ENCODE peak calls at places on chromosomes 16 and 17, in four cellular contexts. V is DND-41, Z is GM13976, T is neural progenitor cell. L is an unnamed sample.

GRCh38 chr17:1727258-1727789 is 2.8 kb downstream of the WDR81 start:
- DNase-seq in V (no peak), Z (no peak), T (no peak), L (no peak)

GRCh38 chr16:12095275-12096161 is 119.0 kb downstream of the SNX29 start:
- DNase-seq in V (peak), Z (peak), T (peak), L (peak)

GRCh38 chr17:61422116-61422799 is 22.6 kb downstream of the TBX2 start:
- DNase-seq in V (no peak), Z (no peak), T (no peak), L (no peak)

GRCh38 chr16:79970551-79971236 is 370.2 kb upstream of the MAF start:
- DNase-seq in V (no peak), Z (no peak), T (no peak), L (no peak)

GRCh38 chr17:39753514-39754160 is 15.9 kb downstream of the GRB7 start:
- DNase-seq in V (no peak), Z (peak), T (peak), L (peak)

GRCh38 chr17:50146230-50146926 is 4.1 kb downstream of the PPP1R9B start:
- DNase-seq in V (no peak), Z (no peak), T (no peak), L (no peak)

GRCh38 chr16:28524544-28525179 is 14.1 kb downstream of the NUPR1 start:
- DNase-seq in V (no peak), Z (no peak), T (no peak), L (no peak)

GRCh38 chr16:20851601-20852000 is 45.3 kb downstream of the REXO5 start:
- DNase-seq in V (no peak), Z (no peak), T (no peak), L (no peak)

GRCh38 chr16:20740007-20740883 is 1.4 kb downstream of the THUMPD1 start:
- DNase-seq in V (peak), Z (no peak), T (no peak), L (no peak)

GRCh38 chr16:28930652-28931051 is 1.1 kb upstream of the CD19 start:
- DNase-seq in V (peak), Z (no peak), T (peak), L (no peak)

GRCh38 chr16:72244853-72245252 is 72.9 kb upstream of the PMFBP1 start:
- DNase-seq in V (no peak), Z (no peak), T (no peak), L (no peak)

GRCh38 chr16:72240949-72241348 is 69.0 kb upstream of the PMFBP1 start:
- DNase-seq in V (no peak), Z (no peak), T (no peak), L (no peak)

GRCh38 chr16:72246423-72246822 is 74.5 kb upstream of the PMFBP1 start:
- DNase-seq in V (peak), Z (no peak), T (no peak), L (no peak)

GRCh38 chr16:72242757-72243156 is 70.8 kb upstream of the PMFBP1 start:
- DNase-seq in V (no peak), Z (no peak), T (no peak), L (no peak)

DNA sequence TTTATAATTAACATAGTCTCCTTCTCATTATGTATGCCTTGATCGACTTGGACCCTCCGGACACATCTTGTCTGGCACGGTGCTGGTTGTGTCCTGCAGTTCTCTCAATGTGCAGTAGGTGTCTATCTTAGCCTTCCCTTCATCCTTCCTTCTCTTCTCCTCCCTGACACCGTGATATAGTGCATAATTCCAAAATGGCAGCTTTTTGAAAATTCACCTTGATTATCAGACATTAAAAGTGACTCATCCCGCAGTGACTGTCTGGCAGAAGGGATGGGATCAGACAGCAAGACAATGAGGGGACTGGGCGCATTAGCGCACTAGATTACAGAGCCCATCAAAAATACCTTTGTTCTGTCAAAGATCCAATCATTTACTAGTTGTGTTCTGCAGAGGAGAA is 70.0 kb upstream of the PMFBP1 start:
- DNase-seq in V (no peak), Z (no peak), T (peak), L (peak)
- TF ChIP-seq CTCF in V (peak), Z (peak), T (peak), L (peak)

GRCh38 chr17:81237591-81238489 is 1.0 kb downstream of the TEPSIN start:
- DNase-seq in V (no peak), Z (no peak), T (no peak), L (no peak)

GRCh38 chr17:81241203-81241602 is 2.1 kb downstream of the NDUFAF8 start:
- DNase-seq in V (no peak), Z (no peak), T (no peak), L (no peak)

GRCh38 chr17:81239714-81240555 is 817 bp downstream of the NDUFAF8 start:
- DNase-seq in V (peak), Z (peak), T (peak), L (peak)

GRCh38 chr17:81238490-81238814 is 403 bp downstream of the TEPSIN start:
- DNase-seq in V (no peak), Z (no peak), T (no peak), L (no peak)

GRCh38 chr17:81238815-81239713 is at the start of the genes NDUFAF8 and TEPSIN:
- DNase-seq in V (peak), Z (peak), T (peak), L (peak)
- TF ChIP-seq CTCF in V (no peak), Z (no peak), T (no peak), L (peak)

DNA sequence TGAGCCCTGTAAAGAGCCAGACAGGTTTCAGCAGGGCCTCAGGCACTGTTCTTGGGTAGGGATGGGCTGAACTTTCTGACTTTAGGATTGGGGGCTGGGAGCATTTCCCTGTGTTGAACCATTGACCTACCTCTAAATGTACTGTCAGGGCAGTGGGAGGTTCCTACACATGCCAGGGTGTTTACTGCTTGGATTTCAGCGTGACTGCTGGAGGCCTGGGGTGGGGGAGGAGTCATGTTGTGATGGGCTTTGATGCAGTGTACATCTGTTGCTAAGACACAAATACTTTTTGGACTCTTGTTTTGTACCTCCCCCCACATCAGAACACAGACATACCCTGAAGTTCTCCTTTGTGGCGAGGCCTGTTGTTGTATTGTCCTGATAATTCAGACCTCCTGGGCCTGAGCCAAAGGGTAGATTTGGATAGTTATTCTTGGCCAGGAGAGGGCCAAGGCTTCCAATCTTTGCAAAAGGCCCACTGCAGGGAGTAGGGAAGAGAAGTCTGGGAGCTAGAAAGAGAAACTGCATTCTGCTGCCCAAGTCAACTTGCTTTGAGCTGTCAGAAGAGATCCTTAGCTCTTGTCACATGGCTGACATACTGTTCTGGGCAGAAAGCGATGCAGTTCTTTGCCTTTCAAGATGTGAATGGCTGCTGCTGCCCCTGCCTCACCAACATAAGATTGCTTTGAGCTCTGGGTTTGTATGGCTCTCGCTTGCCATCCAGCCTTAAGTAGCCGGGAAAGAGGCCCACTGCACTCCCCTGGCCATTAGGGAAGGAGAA is 3.7 kb downstream of the NFE2L1 start:
- DNase-seq in V (no peak), Z (no peak), T (peak), L (no peak)
- TF ChIP-seq CTCF in V (no peak), Z (no peak), T (no peak), L (no peak)

GRCh38 chr17:73609078-73609477 is 35.2 kb downstream of the SDK2 start:
- DNase-seq in V (no peak), Z (no peak), T (no peak), L (no peak)

GRCh38 chr17:73609688-73610210 is 34.5 kb downstream of the SDK2 start:
- DNase-seq in V (no peak), Z (no peak), T (no peak), L (no peak)

GRCh38 chr17:73612074-73612473 is 32.2 kb downstream of the SDK2 start:
- DNase-seq in V (no peak), Z (no peak), T (no peak), L (no peak)

GRCh38 chr17:73611630-73612029 is 32.6 kb downstream of the SDK2 start:
- DNase-seq in V (no peak), Z (no peak), T (no peak), L (no peak)

GRCh38 chr17:73610331-73610911 is 33.8 kb downstream of the SDK2 start:
- DNase-seq in V (no peak), Z (no peak), T (no peak), L (no peak)
- TF ChIP-seq CTCF in V (no peak), Z (no peak), T (no peak), L (no peak)

GRCh38 chr16:4416200-4417032 is at the start of gene CORO7:
- DNase-seq in V (peak), Z (peak), T (peak), L (peak)
- TF ChIP-seq CTCF in V (no peak), Z (no peak), T (no peak), L (no peak)

GRCh38 chr17:67891481-67892119 is 66.3 kb downstream of the BPTF start:
- DNase-seq in V (no peak), Z (no peak), T (peak), L (peak)
- TF ChIP-seq CTCF in V (no peak), Z (no peak), T (no peak), L (no peak)

GRCh38 chr17:7214300-7215135 is 5.1 kb downstream of the DLG4 start:
- DNase-seq in V (peak), Z (peak), T (peak), L (peak)

GRCh38 chr17:7211512-7212277 is 7.9 kb downstream of the DLG4 start:
- DNase-seq in V (no peak), Z (no peak), T (peak), L (no peak)

GRCh38 chr17:7215652-7216139 is 3.9 kb downstream of the DLG4 start:
- DNase-seq in V (peak), Z (no peak), T (peak), L (no peak)

GRCh38 chr17:7215136-7215638 is 4.4 kb downstream of the DLG4 start:
- DNase-seq in V (no peak), Z (no peak), T (no peak), L (no peak)

GRCh38 chr17:7213895-7214299 is 5.7 kb downstream of the DLG4 start:
- DNase-seq in V (peak), Z (peak), T (peak), L (peak)
- TF ChIP-seq CTCF in V (peak), Z (peak), T (peak), L (peak)

DNA sequence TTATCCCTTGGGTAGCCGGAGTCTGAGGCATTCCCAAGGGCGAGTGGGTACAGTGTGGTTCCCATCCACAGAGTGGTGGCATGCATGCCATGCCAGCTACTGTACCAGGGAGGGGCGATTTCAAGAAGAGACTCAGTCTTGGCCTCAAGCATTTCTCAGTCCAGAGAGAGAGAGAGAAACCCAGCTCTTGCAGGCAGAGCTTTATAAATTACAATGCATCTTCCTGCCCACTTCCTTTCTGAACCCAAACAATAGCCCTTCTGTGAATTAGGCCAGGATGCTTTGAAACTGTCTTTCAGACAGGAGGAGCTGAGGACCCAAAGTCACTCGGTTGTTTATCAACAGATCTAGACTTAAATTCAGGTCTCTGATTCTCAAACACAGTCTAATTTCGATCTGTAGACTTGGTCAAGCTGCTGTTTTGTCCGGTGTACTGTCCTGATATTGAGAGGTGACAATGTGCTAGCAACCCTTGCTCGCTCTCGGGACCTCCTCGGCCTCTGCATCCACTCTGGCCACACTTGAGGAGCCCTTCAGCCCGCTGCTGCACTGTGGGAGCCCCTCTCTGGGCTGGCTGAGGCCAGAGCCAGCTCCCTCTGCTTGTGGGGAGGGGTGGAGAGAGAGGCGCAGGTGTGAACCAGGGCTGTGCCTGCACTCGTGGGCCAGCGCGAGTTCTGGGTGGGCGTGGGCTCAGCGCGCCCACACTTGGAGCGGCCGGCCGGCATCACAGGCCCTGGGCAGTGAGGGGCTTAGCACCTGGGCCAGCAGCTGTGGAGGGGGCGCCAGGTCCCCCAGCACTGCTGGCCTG is 408.0 kb downstream of the UTP18 start:
- DNase-seq in V (no peak), Z (no peak), T (no peak), L (no peak)
- TF ChIP-seq CTCF in V (no peak), Z (no peak), T (no peak), L (no peak)

DNA sequence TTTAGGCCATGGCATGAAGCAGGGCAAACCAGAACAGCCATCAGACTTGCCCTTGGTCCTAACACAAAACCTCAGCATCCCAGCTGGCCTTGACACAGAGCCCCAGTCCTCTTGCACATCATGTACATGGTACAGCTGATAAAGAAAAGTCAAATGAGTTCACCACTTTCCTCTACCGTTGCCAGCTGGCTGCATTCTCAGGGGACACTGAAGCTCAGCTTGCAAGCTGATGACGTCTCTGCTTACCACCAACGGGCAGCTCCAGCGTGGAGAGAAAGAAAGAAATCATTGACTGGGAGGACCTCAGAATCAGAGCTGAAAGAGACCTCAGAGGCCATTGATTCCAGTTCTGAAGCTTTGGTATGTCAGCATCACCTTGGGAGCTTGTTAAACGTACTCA is 80.7 kb upstream of the CES5A start:
- DNase-seq in V (no peak), Z (no peak), T (no peak), L (peak)
- TF ChIP-seq CTCF in V (no peak), Z (no peak), T (no peak), L (no peak)

GRCh38 chr16:71498031-71498430 is 8.9 kb upstream of the ZNF19 start:
- DNase-seq in V (no peak), Z (no peak), T (no peak), L (no peak)

GRCh38 chr16:71499775-71500364 is 10.7 kb upstream of the ZNF19 start:
- DNase-seq in V (peak), Z (peak), T (peak), L (peak)

GRCh38 chr16:71500964-71501363 is 11.8 kb upstream of the ZNF19 start:
- DNase-seq in V (no peak), Z (no peak), T (no peak), L (no peak)

GRCh38 chr16:71504901-71505300 is 15.8 kb upstream of the ZNF19 start:
- DNase-seq in V (no peak), Z (no peak), T (no peak), L (no peak)

DNA sequence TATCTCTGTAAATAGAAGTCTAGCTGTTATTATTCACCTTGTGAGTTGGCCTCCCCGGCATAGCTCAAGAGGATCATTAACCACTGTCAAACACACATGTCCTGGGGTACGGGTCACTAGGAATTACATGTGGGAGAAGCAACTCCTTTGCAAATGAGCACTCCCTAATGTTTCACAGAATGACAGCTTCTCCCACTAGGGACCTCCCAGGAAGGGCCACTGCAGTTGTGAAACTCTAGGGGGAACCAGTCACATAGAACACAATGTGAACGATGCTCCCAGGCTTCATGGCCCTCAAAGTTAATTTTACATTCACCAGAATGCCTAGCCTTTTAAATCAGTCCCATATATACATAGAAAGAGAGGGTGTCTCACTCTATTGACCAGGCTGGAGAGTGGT is 12.4 kb upstream of the ZNF19 start:
- DNase-seq in V (no peak), Z (no peak), T (no peak), L (no peak)
- TF ChIP-seq CTCF in V (no peak), Z (peak), T (no peak), L (no peak)